ENCODE peak calls at places on chromosome 9, in six cellular contexts. M is SJSA1; V is tibial artery; A is CD8-positive, alpha-beta T cell; H is heart right ventricle; S is MM.1S. Z is an unnamed sample.
A peak's percentile ranks its signal among the peaks of the same experiment; 100 is the strongest.

GRCh38 chr9:134688231-134688630 is 46.6 kb downstream of the COL5A1 start:
- DNase-seq in A (no peak), H (no peak), M (no peak), S (no peak), V (no peak), Z (no peak)

GRCh38 chr9:120545691-120546565 is 34.0 kb downstream of the CDK5RAP2 start:
- DNase-seq in A (no peak), S (no peak), M (no peak), V (no peak), H (no peak), Z (no peak)

GRCh38 chr9:127277770-127278169 is 13.2 kb downstream of the GARNL3 start:
- DNase-seq in M (no peak), H (no peak), V (no peak), A (no peak), S (no peak), Z (no peak)

GRCh38 chr9:108444400-108445358 is 411.1 kb downstream of the ACTL7B start:
- DNase-seq in V (no peak), S (no peak), M (peak; percentile 74), H (no peak), A (no peak), Z (peak; percentile 26)

GRCh38 chr9:109910616-109911568 is 130.9 kb downstream of the PALM2AKAP2 start:
- DNase-seq in V (no peak), H (no peak), S (no peak), M (peak; percentile 75), A (no peak), Z (no peak)

GRCh38 chr9:36401897-36402480 is 1.9 kb upstream of the RNF38 start:
- DNase-seq in V (no peak), M (no peak), H (no peak), A (no peak), S (no peak), Z (no peak)

GRCh38 chr9:107548298-107549142 is 59.0 kb upstream of the KLF4 start:
- DNase-seq in H (no peak), V (peak; percentile 69), S (no peak), M (peak; percentile 55), A (no peak), Z (peak; percentile 81)

GRCh38 chr9:131502781-131503625 is at the start of gene POMT1:
- DNase-seq in V (peak; percentile 91), H (peak; percentile 90), M (peak; percentile 78), S (peak; percentile 93), A (peak; percentile 76), Z (peak; percentile 81)

GRCh38 chr9:75001719-75002421 is 26.2 kb downstream of the CARNMT1 start:
- DNase-seq in S (peak; percentile 86), V (no peak), A (no peak), H (no peak), M (peak; percentile 35), Z (peak; percentile 18)

GRCh38 chr9:134315716-134316443 is 10.4 kb upstream of the RXRA start:
- DNase-seq in M (no peak), H (peak; percentile 9), A (no peak), S (no peak), V (peak; percentile 55), Z (no peak)

GRCh38 chr9:73176450-73176875 is 24.8 kb downstream of the ANXA1 start:
- DNase-seq in M (peak; percentile 88), A (no peak), V (no peak), S (no peak), H (no peak), Z (no peak)

GRCh38 chr9:82202808-82203207 is 214.2 kb downstream of the SPATA31D1 start:
- DNase-seq in M (no peak), H (no peak), V (no peak), A (no peak), S (no peak), Z (no peak)

GRCh38 chr9:70260606-70261005 is 1.8 kb downstream of the SMC5 start:
- DNase-seq in S (no peak), H (no peak), M (no peak), A (no peak), V (no peak), Z (no peak)
- H3K4me1 ChIP-seq in S (peaks cover 18% of the 10 kb centered on the region), H (peaks cover 60% of the 10 kb centered on the region), M (peaks cover 38% of the 10 kb centered on the region), A (peaks cover 54% of the 10 kb centered on the region), V (no peaks in the 10 kb centered on the region), Z (peaks cover 14% of the 10 kb centered on the region)

DNA sequence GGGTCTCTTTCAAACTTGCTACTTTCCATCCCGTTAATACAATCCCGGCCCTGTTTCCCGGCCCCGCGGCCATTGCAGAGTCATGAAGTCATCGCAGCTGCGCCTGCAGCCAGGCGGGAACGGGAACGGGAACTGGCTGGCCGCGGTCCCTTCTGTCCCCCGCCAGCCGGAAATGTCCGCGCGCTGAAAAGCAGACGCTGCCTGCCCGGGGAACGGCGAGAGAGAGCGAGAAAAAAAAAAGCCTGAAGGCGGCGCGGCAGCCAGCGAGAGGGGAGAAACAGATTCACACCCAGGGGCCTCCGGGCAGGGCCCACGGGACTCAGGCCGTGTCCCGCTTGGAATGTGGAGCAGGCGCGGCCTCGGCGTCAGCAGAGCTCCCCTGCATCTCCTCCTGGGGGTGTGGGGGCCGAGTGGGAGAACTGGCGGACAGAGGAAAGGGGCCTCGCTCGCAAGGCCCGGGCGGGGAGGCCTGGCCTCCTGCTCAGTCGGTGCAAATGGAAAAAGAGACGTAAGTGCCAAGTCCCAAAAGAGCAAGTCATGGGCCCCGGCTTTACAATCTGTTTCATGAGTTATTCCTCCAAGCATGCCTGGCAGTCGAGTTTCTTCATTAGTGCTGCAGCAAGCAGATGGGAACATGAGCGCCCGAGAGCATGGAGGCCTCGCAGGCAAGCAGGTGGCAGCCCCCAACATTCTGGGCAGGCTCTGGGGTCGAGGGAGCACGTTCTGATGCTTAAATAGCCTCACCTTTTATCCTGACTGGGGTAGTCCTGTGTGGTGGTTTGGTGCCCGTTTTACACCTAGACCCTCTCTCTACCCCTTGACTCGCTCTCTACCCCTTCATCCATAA is 201.3 kb upstream of the GAS1 start:
- DNase-seq in V (peak; percentile 92), M (peak; percentile 38), H (peak; percentile 88), S (no peak), A (no peak), Z (peak; percentile 86)
- H3K4me3 ChIP-seq in V (peak overlapping the region; percentile 57), M (no peak overlapping the region), H (peak overlapping the region; percentile 54), S (no peak overlapping the region), A (no peak overlapping the region), Z (peak overlapping the region; percentile 35)

GRCh38 chr9:89730715-89731114 is 125.9 kb downstream of the GADD45G start:
- DNase-seq in M (no peak), A (no peak), V (no peak), S (no peak), H (no peak), Z (no peak)
- H3K4me1 ChIP-seq in M (no peaks in the 10 kb centered on the region), A (no peaks in the 10 kb centered on the region), V (no peaks in the 10 kb centered on the region), S (peaks cover 13% of the 10 kb centered on the region), H (peaks cover 33% of the 10 kb centered on the region), Z (no peaks in the 10 kb centered on the region)

DNA sequence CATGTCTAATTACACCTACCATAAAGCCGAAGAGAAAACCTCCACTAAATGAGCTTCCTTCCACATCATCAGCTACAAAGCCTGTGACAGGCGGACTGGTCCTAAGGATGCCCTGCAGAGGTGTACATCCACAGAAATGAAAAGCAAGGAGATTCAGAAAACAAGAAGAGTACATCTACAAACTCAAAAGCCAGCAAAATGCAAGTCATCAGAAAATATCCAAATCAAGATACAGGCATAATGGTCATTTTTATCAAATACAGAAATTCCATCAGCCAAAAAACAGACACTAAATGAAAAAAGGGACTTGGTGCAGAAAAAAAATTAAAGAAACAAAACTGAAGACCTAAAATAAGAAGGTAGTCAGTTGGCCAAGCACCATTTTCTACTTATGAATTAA is 79.7 kb downstream of the FRMD3 start:
- DNase-seq in V (no peak), A (no peak), M (no peak), S (no peak), H (no peak), Z (no peak)
- H3K4me3 ChIP-seq in V (no peak overlapping the region), A (no peak overlapping the region), M (no peak overlapping the region), S (no peak overlapping the region), H (no peak overlapping the region), Z (no peak overlapping the region)

DNA sequence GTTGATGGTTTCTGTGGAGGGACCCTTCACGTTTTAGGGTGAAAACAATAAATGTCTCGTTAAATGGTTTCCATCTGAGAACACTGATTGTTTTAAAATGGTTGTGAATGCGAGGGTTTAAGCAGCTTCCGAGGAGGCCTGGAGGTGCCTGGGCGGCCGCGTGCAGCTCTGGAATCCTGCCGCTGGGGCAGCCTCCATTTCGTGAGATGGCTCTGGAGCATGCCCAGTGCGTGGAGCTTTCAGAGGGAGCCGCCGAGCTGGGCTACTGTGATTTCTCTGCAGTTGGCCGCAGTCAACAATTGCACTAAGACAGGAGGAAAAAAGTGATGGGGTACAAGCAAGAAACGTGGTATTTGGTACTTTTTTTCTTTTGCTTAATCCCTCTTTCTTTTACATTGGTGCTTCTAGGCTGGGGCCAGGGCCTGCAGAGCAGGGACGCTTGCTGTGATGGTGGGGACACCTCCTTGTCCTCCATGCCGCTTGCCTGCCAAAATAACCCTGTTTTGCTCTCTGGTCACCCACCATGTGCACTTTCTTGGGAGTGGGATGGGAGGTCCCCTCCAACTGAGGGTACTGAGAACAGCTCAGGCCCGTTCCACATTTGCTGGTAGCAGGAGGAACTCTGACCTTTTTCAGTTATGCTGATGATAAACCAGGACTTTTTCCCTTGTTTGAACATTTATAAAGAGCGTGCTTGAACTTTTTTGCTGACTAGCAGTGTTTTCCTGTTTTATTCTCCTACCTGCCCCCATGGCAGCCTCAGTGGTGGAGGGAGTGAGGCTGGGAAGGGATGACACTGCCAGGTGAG is 47.1 kb downstream of the EHMT1 start:
- DNase-seq in M (no peak), S (no peak), H (no peak), V (no peak), A (no peak), Z (peak; percentile 45)
- H3K4me1 ChIP-seq in M (peaks cover 14% of the 10 kb centered on the region), S (peaks cover 27% of the 10 kb centered on the region), H (peaks cover 22% of the 10 kb centered on the region), V (no peaks in the 10 kb centered on the region), A (peaks cover 22% of the 10 kb centered on the region), Z (peaks cover 6% of the 10 kb centered on the region)

GRCh38 chr9:87712801-87713277 is 13.1 kb upstream of the CTSL start:
- DNase-seq in A (no peak), V (no peak), H (no peak), M (peak; percentile 22), S (no peak), Z (no peak)

GRCh38 chr9:87710448-87710847 is 15.5 kb upstream of the CTSL start:
- DNase-seq in H (no peak), A (no peak), V (no peak), M (no peak), S (no peak), Z (no peak)

GRCh38 chr9:87713990-87714335 is 12.0 kb upstream of the CTSL start:
- DNase-seq in V (no peak), H (no peak), A (no peak), M (no peak), S (no peak), Z (no peak)

GRCh38 chr9:87713278-87713989 is 12.5 kb upstream of the CTSL start:
- DNase-seq in V (peak; percentile 94), M (peak; percentile 91), S (no peak), H (peak; percentile 70), A (no peak), Z (peak; percentile 92)

DNA sequence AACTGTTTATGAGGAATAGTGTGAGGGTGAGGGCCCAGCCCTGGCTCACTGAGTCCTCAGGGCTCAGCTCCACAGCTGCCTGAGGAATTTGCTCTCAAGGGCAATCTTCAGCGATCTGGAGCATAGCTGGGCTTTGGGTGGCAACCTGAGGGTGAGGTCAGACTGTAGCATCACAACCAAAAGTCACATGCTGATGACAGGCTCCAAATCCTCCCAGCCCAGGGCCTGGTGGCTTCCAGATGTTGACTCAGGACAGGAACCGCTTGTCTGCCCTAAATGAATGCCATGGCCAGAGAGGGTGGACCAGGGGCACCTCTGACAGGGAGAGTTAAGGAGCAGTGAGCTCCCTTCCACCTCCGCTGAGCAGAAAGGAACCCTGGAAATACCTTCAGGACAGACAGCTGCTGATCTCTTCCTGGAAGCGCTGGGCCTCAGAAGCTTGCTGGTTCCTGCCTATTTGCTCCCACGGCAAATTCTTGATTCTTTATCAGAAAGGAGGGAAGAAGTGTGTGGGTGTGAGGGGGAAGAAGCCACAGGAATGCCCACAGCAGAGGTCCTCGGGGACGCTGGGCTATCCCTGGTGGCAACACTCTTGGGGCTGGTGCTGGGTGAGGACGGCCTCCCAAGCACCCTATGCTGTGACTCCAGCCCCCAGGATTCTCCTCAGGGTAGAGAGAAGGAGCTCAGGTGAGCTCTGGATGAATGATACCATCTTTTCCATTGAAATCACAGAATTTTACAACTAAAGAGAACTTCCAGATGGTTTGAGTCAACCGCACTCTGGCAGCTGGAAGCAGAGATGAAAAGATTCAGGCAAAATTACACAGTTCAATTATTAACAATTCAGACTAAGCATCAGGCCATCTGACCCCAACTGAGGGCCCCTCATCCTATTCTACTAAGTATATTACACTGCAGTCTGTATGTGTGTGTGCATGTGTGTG is 13.8 kb upstream of the CTSL start:
- DNase-seq in M (peak; percentile 76), A (no peak), V (no peak), S (no peak), H (no peak), Z (no peak)
- H3K4me3 ChIP-seq in M (no peak overlapping the region), A (no peak overlapping the region), V (no peak overlapping the region), S (no peak overlapping the region), H (no peak overlapping the region), Z (no peak overlapping the region)